ENCODE peak calls at places on chromosomes 3 and 15, in six cellular contexts. W, Z, F, I, K and R are unnamed samples.

GRCh38 chr3:64072111-64072510 is 48.8 kb upstream of the PSMD6 start:
- DNase-seq in Z (no peak), F (no peak), K (no peak), I (no peak), W (no peak), R (no peak)

GRCh38 chr15:77753238-77753873 is 120.6 kb upstream of the LINGO1 start:
- DNase-seq in Z (no peak), W (peak; percentile 13), F (no peak), I (no peak), K (no peak), R (peak; percentile 46)

GRCh38 chr3:136960838-136961836 is 3.4 kb downstream of the IL20RB start:
- DNase-seq in Z (no peak), W (peak; percentile 87), K (no peak), I (no peak), F (no peak), R (no peak)

GRCh38 chr3:10933470-10933957 is 59.0 kb upstream of the SLC6A1 start:
- DNase-seq in W (no peak), I (no peak), F (peak; percentile 36), Z (no peak), K (no peak), R (no peak)

GRCh38 chr3:12557472-12558105 is 702 bp downstream of the MKRN2 start:
- DNase-seq in K (no peak), W (peak; percentile 36), Z (no peak), I (no peak), F (no peak), R (peak; percentile 25)

GRCh38 chr3:115537669-115538068 is 85.6 kb upstream of the GAP43 start:
- DNase-seq in I (no peak), W (no peak), Z (no peak), K (no peak), F (no peak), R (no peak)

GRCh38 chr15:76065267-76065666 is 5.5 kb downstream of the TMEM266 start:
- DNase-seq in K (no peak), I (no peak), W (no peak), Z (peak; percentile 19), F (no peak), R (no peak)

GRCh38 chr15:97517726-97518125 is 442.8 kb upstream of the ARRDC4 start:
- DNase-seq in F (no peak), I (no peak), K (no peak), Z (no peak), W (no peak), R (no peak)

GRCh38 chr3:114418724-114419543 is 125.1 kb downstream of the TIGIT start:
- DNase-seq in F (no peak), I (no peak), Z (peak; percentile 3), K (peak; percentile 76), W (peak; percentile 81), R (peak; percentile 48)

GRCh38 chr3:48064292-48064829 is 48.1 kb upstream of the MAP4 start:
- DNase-seq in I (no peak), K (no peak), W (peak; percentile 42), Z (no peak), F (no peak), R (no peak)

GRCh38 chr3:186532641-186533072 is 11.5 kb downstream of the CRYGS start:
- DNase-seq in K (no peak), W (no peak), I (no peak), F (no peak), Z (no peak), R (no peak)